ENCODE peak calls at places on chromosome 1, in four cellular contexts. One of them, this sample, is unnamed.
A peak's percentile ranks its signal among the peaks of the same experiment; 100 is the strongest.

GRCh38 chr1:235742914-235743599 is 93.5 kb upstream of the GNG4 start:
- DNase-seq in fibroblast of gingiva: no peak
- DNase-seq in WTC11: no peak
- DNase-seq in K562: no peak
- DNase-seq in this sample: no peak

GRCh38 chr1:234958702-234959649 is 169.7 kb downstream of the TOMM20 start:
- DNase-seq in fibroblast of gingiva: no peak
- DNase-seq in WTC11: no peak
- DNase-seq in K562: no peak
- DNase-seq in this sample: no peak

GRCh38 chr1:243482237-243483022 is 226.6 kb downstream of the SDCCAG8 start:
- DNase-seq in fibroblast of gingiva: peak; percentile 67
- DNase-seq in WTC11: peak; percentile 56
- DNase-seq in K562: no peak
- DNase-seq in this sample: no peak

GRCh38 chr1:5110508-5110907 is 456.1 kb downstream of the AJAP1 start:
- DNase-seq in fibroblast of gingiva: no peak
- DNase-seq in WTC11: no peak
- DNase-seq in K562: no peak
- DNase-seq in this sample: no peak

GRCh38 chr1:232162001-232162400 is 467.9 kb downstream of the SIPA1L2 start:
- DNase-seq in fibroblast of gingiva: no peak
- DNase-seq in WTC11: no peak
- DNase-seq in K562: no peak
- DNase-seq in this sample: no peak

GRCh38 chr1:25780318-25781129 is 19.5 kb upstream of the SELENON start:
- DNase-seq in fibroblast of gingiva: peak; percentile 38
- DNase-seq in WTC11: peak; percentile 50
- DNase-seq in K562: no peak
- DNase-seq in this sample: peak; percentile 32

GRCh38 chr1:65175171-65176070 is 27.4 kb downstream of the AK4 start:
- DNase-seq in fibroblast of gingiva: peak; percentile 79
- DNase-seq in WTC11: no peak
- DNase-seq in K562: no peak
- DNase-seq in this sample: no peak

GRCh38 chr1:88519156-88519555 is 164.9 kb upstream of the PKN2 start:
- DNase-seq in fibroblast of gingiva: no peak
- DNase-seq in WTC11: no peak
- DNase-seq in K562: no peak
- DNase-seq in this sample: no peak

GRCh38 chr1:184838374-184838995 is 83.8 kb upstream of the EDEM3 start:
- DNase-seq in fibroblast of gingiva: peak; percentile 91
- DNase-seq in WTC11: no peak
- DNase-seq in K562: no peak
- DNase-seq in this sample: no peak

GRCh38 chr1:225882699-225883615 is 777 bp upstream of the TMEM63A start:
- DNase-seq in fibroblast of gingiva: peak; percentile 36
- DNase-seq in WTC11: peak; percentile 42
- DNase-seq in K562: peak; percentile 64
- DNase-seq in this sample: peak; percentile 18

GRCh38 chr1:204520834-204521709 is 4.9 kb downstream of the MDM4 start:
- DNase-seq in fibroblast of gingiva: no peak
- DNase-seq in WTC11: no peak
- DNase-seq in K562: no peak
- DNase-seq in this sample: peak; percentile 71

GRCh38 chr1:203040518-203041275 is 14.4 kb downstream of the PPFIA4 start:
- DNase-seq in fibroblast of gingiva: no peak
- DNase-seq in WTC11: no peak
- DNase-seq in K562: no peak
- DNase-seq in this sample: no peak

GRCh38 chr1:4422496-4423289 is 231.7 kb upstream of the AJAP1 start:
- DNase-seq in fibroblast of gingiva: no peak
- DNase-seq in WTC11: no peak
- DNase-seq in K562: no peak
- DNase-seq in this sample: no peak

GRCh38 chr1:2091611-2092604 is 41.7 kb downstream of the PRKCZ start:
- DNase-seq in fibroblast of gingiva: no peak
- DNase-seq in WTC11: peak; percentile 83
- DNase-seq in K562: peak; percentile 90
- DNase-seq in this sample: no peak